ENCODE peak calls at places on chromosome 13, in seven cellular contexts. One of them, this sample, is unnamed.

GRCh38 chr13:71712988-71713653 is 153.9 kb downstream of the DACH1 start:
- DNase-seq in astrocyte of the hippocampus: peak; percentile 46
- DNase-seq in HEK293T: peak; percentile 83
- DNase-seq in midbrain: no peak
- DNase-seq in T-helper 9 cell: no peak
- DNase-seq in dorsolateral prefrontal cortex: no peak
- DNase-seq in stimulated activated CD8-positive, alpha-beta memory T cell treated with anti-CD3 and anti-CD28 coated beads, Interleukin-7, amount 100 ng/mL, for 24 hours: no peak
- DNase-seq in this sample: no peak

GRCh38 chr13:87089391-87089790 is 581.8 kb upstream of the SLITRK5 start:
- DNase-seq in T-helper 9 cell: no peak
- DNase-seq in dorsolateral prefrontal cortex: no peak
- DNase-seq in astrocyte of the hippocampus: peak; percentile 17
- DNase-seq in HEK293T: no peak
- DNase-seq in midbrain: no peak
- DNase-seq in stimulated activated CD8-positive, alpha-beta memory T cell treated with anti-CD3 and anti-CD28 coated beads, Interleukin-7, amount 100 ng/mL, for 24 hours: no peak
- DNase-seq in this sample: no peak

GRCh38 chr13:50244355-50244912 is 229.2 kb downstream of the KCNRG start:
- DNase-seq in T-helper 9 cell: no peak
- DNase-seq in HEK293T: no peak
- DNase-seq in stimulated activated CD8-positive, alpha-beta memory T cell treated with anti-CD3 and anti-CD28 coated beads, Interleukin-7, amount 100 ng/mL, for 24 hours: no peak
- DNase-seq in midbrain: no peak
- DNase-seq in dorsolateral prefrontal cortex: no peak
- DNase-seq in astrocyte of the hippocampus: no peak
- DNase-seq in this sample: no peak

GRCh38 chr13:48029859-48030258 is 7.7 kb upstream of the NUDT15 start:
- DNase-seq in stimulated activated CD8-positive, alpha-beta memory T cell treated with anti-CD3 and anti-CD28 coated beads, Interleukin-7, amount 100 ng/mL, for 24 hours: no peak
- DNase-seq in T-helper 9 cell: no peak
- DNase-seq in dorsolateral prefrontal cortex: no peak
- DNase-seq in astrocyte of the hippocampus: no peak
- DNase-seq in midbrain: no peak
- DNase-seq in HEK293T: no peak
- DNase-seq in this sample: no peak

GRCh38 chr13:78169386-78169785 is 250.8 kb upstream of the EDNRB start:
- DNase-seq in HEK293T: no peak
- DNase-seq in stimulated activated CD8-positive, alpha-beta memory T cell treated with anti-CD3 and anti-CD28 coated beads, Interleukin-7, amount 100 ng/mL, for 24 hours: no peak
- DNase-seq in dorsolateral prefrontal cortex: no peak
- DNase-seq in astrocyte of the hippocampus: no peak
- DNase-seq in T-helper 9 cell: no peak
- DNase-seq in midbrain: no peak
- DNase-seq in this sample: no peak

GRCh38 chr13:113636266-113636963 is 21.6 kb downstream of the ATP4B start:
- DNase-seq in T-helper 9 cell: no peak
- DNase-seq in midbrain: no peak
- DNase-seq in astrocyte of the hippocampus: no peak
- DNase-seq in stimulated activated CD8-positive, alpha-beta memory T cell treated with anti-CD3 and anti-CD28 coated beads, Interleukin-7, amount 100 ng/mL, for 24 hours: no peak
- DNase-seq in dorsolateral prefrontal cortex: peak; percentile 11
- DNase-seq in HEK293T: no peak
- DNase-seq in this sample: no peak

GRCh38 chr13:25973085-25973484 is 78.7 kb downstream of the SHISA2 start:
- DNase-seq in T-helper 9 cell: no peak
- DNase-seq in midbrain: no peak
- DNase-seq in dorsolateral prefrontal cortex: no peak
- DNase-seq in stimulated activated CD8-positive, alpha-beta memory T cell treated with anti-CD3 and anti-CD28 coated beads, Interleukin-7, amount 100 ng/mL, for 24 hours: no peak
- DNase-seq in astrocyte of the hippocampus: no peak
- DNase-seq in HEK293T: no peak
- DNase-seq in this sample: no peak

GRCh38 chr13:104473936-104474335 is 1407.7 kb upstream of the SLC10A2 start:
- DNase-seq in dorsolateral prefrontal cortex: no peak
- DNase-seq in HEK293T: no peak
- DNase-seq in T-helper 9 cell: no peak
- DNase-seq in stimulated activated CD8-positive, alpha-beta memory T cell treated with anti-CD3 and anti-CD28 coated beads, Interleukin-7, amount 100 ng/mL, for 24 hours: no peak
- DNase-seq in midbrain: no peak
- DNase-seq in astrocyte of the hippocampus: peak; percentile 49
- DNase-seq in this sample: no peak

GRCh38 chr13:78147905-78148304 is 229.3 kb upstream of the EDNRB start:
- DNase-seq in midbrain: no peak
- DNase-seq in T-helper 9 cell: no peak
- DNase-seq in stimulated activated CD8-positive, alpha-beta memory T cell treated with anti-CD3 and anti-CD28 coated beads, Interleukin-7, amount 100 ng/mL, for 24 hours: no peak
- DNase-seq in HEK293T: no peak
- DNase-seq in dorsolateral prefrontal cortex: no peak
- DNase-seq in astrocyte of the hippocampus: peak; percentile 75
- DNase-seq in this sample: no peak

GRCh38 chr13:102530751-102531150 is 66.0 kb upstream of the TPP2 start:
- DNase-seq in dorsolateral prefrontal cortex: no peak
- DNase-seq in midbrain: no peak
- DNase-seq in astrocyte of the hippocampus: no peak
- DNase-seq in T-helper 9 cell: no peak
- DNase-seq in HEK293T: no peak
- DNase-seq in stimulated activated CD8-positive, alpha-beta memory T cell treated with anti-CD3 and anti-CD28 coated beads, Interleukin-7, amount 100 ng/mL, for 24 hours: no peak
- DNase-seq in this sample: no peak

This sample was measured in anterior cingulate cortex.